ENCODE peak calls at places on chromosomes 12 and 14, in ten cellular contexts. S is AG04450; V is stromal cell of bone marrow; Z is occipital lobe; K is epithelial cell of prostate; U is NCI-H2029 treated with DMSO at 0.1 percent for 48 hours; O is activated T-helper 1 cell treated with anti-CD3 and anti-CD28 coated beads, Interleukin-2, amount 50 U/mL, for 16 hours; X is Right ventricle myocardium superior; J is activated T-cell treated with anti-CD3 and anti-CD28 coated beads for 48 hours; E is NCI-H1092 treated with DMSO at 0.1 percent for 48 hours. Y is an unnamed sample.
A peak's percentile ranks its signal among the peaks of the same experiment; 100 is the strongest.

GRCh38 chr12:114841557-114842251 is 157.7 kb upstream of the TBX3 start:
- DNase-seq in O (no peak), Z (no peak), J (no peak), X (no peak), V (no peak), E (no peak), U (no peak), K (peak; percentile 48), S (no peak), Y (no peak)

GRCh38 chr12:9598363-9598762 is 9.4 kb downstream of the KLRB1 start:
- DNase-seq in S (no peak), E (no peak), J (no peak), Z (no peak), V (no peak), O (no peak), X (no peak), U (no peak), K (no peak), Y (no peak)

GRCh38 chr12:97912943-97913342 is 450.3 kb downstream of the RMST start:
- DNase-seq in X (peak; percentile 39), E (no peak), O (no peak), V (no peak), U (no peak), S (no peak), J (no peak), K (peak; percentile 64), Z (no peak), Y (no peak)

GRCh38 chr14:104932676-104933631 is 8.3 kb downstream of the PLD4 start:
- DNase-seq in X (peak; percentile 92), U (no peak), S (peak; percentile 32), O (peak; percentile 79), J (peak; percentile 87), E (peak; percentile 51), V (peak; percentile 57), K (no peak), Z (peak; percentile 57), Y (no peak)

GRCh38 chr12:43883311-43883710 is 47.4 kb downstream of the TMEM117 start:
- DNase-seq in O (no peak), V (peak; percentile 13), X (no peak), E (no peak), Z (no peak), J (no peak), S (no peak), K (no peak), U (no peak), Y (no peak)

GRCh38 chr12:50234347-50234746 is 49.0 kb downstream of the LIMA1 start:
- DNase-seq in O (no peak), Z (no peak), V (no peak), U (no peak), S (no peak), X (no peak), K (no peak), J (no peak), E (no peak), Y (no peak)

GRCh38 chr14:78921856-78922255 is 751.7 kb downstream of the NRXN3 start:
- DNase-seq in J (no peak), E (no peak), U (no peak), X (no peak), S (peak; percentile 49), O (no peak), V (peak; percentile 12), K (no peak), Z (no peak), Y (peak; percentile 72)

GRCh38 chr12:76595056-76595455 is 35.5 kb upstream of the OSBPL8 start:
- DNase-seq in Z (no peak), J (no peak), S (no peak), O (no peak), X (no peak), E (no peak), V (peak; percentile 51), K (no peak), U (no peak), Y (no peak)

GRCh38 chr14:74670726-74671125 is 42.2 kb downstream of the AREL1 start:
- DNase-seq in K (no peak), O (no peak), X (no peak), E (no peak), V (no peak), S (no peak), Z (no peak), U (no peak), J (no peak), Y (peak; percentile 43)

GRCh38 chr12:66405395-66405794 is 103.1 kb downstream of the HELB start:
- DNase-seq in O (no peak), K (no peak), S (no peak), Z (no peak), V (no peak), U (no peak), E (no peak), X (no peak), J (no peak), Y (no peak)

GRCh38 chr12:131195796-131196195 is 242.1 kb downstream of the ADGRD1 start:
- DNase-seq in Z (no peak), V (no peak), O (no peak), U (no peak), E (no peak), K (no peak), J (no peak), X (no peak), S (no peak), Y (no peak)

GRCh38 chr12:12716151-12716844 is 870 bp upstream of the CDKN1B start:
- DNase-seq in E (peak; percentile 67), J (no peak), U (peak; percentile 38), O (no peak), Z (no peak), X (no peak), S (no peak), K (no peak), V (no peak), Y (no peak)

GRCh38 chr12:132218915-132219314 is 74.7 kb downstream of the NOC4L start:
- DNase-seq in Z (no peak), V (no peak), O (peak; percentile 7), K (no peak), E (peak; percentile 47), J (no peak), X (no peak), S (no peak), U (no peak), Y (no peak)

GRCh38 chr12:58405363-58405762 is 464.0 kb downstream of the ATP23 start:
- DNase-seq in Z (no peak), E (no peak), X (no peak), O (no peak), U (no peak), S (no peak), J (no peak), K (no peak), V (no peak), Y (no peak)

GRCh38 chr12:107275530-107275929 is 182.2 kb upstream of the CRY1 start:
- DNase-seq in K (no peak), J (no peak), X (no peak), Z (no peak), U (no peak), O (no peak), S (no peak), V (no peak), E (no peak), Y (no peak)

GRCh38 chr12:55713721-55714120 is 2.1 kb upstream of the BLOC1S1 start:
- DNase-seq in E (no peak), K (no peak), U (no peak), Z (no peak), X (no peak), S (no peak), O (no peak), V (peak; percentile 86), J (no peak), Y (no peak)

Y was measured in non-pigmented ciliary epithelial cell.